ENCODE peak calls at places on chromosomes 16 and 17, in four cellular contexts. S, H, L and J are unnamed samples.
A peak's percentile ranks its signal among the peaks of the same experiment; 100 is the strongest.

GRCh38 chr17:77205396-77206124 is 64.8 kb downstream of the SEC14L1 start:
- DNase-seq in S (no peak), H (no peak), L (no peak), J (no peak)

GRCh38 chr17:37519241-37519985 is 29.7 kb downstream of the DUSP14 start:
- DNase-seq in S (no peak), H (no peak), L (no peak), J (no peak)

GRCh38 chr16:67456383-67457140 is 24.4 kb downstream of the ATP6V0D1 start:
- DNase-seq in S (no peak), H (no peak), L (no peak), J (no peak)

GRCh38 chr17:80151333-80151732 is 4.4 kb upstream of the EIF4A3 start:
- DNase-seq in S (no peak), H (no peak), L (no peak), J (no peak)

GRCh38 chr16:67865318-67865717 is 7.5 kb upstream of the EDC4 start:
- DNase-seq in S (no peak), H (no peak), L (no peak), J (no peak)

GRCh38 chr17:79362086-79362995 is 248.5 kb downstream of the RBFOX3 start:
- DNase-seq in S (no peak), H (no peak), L (no peak), J (no peak)

GRCh38 chr16:67228034-67228785 is 1.3 kb downstream of the TMEM208 start:
- DNase-seq in S (no peak), H (no peak), L (no peak), J (no peak)

GRCh38 chr16:88911148-88911945 is 44.9 kb upstream of the PABPN1L start:
- DNase-seq in S (no peak), H (no peak), L (no peak), J (no peak)

GRCh38 chr16:49956915-49957314 is 68.1 kb upstream of the CNEP1R1 start:
- DNase-seq in S (no peak), H (no peak), L (no peak), J (no peak)

GRCh38 chr17:43104665-43105064 is 20.5 kb downstream of the BRCA1 start:
- DNase-seq in S (no peak), H (no peak), L (no peak), J (no peak)

GRCh38 chr17:33012522-33013033 is 20.9 kb downstream of the SPACA3 start:
- DNase-seq in S (no peak), H (no peak), L (no peak), J (no peak)

GRCh38 chr17:39080416-39081179 is 70.8 kb downstream of the PLXDC1 start:
- DNase-seq in S (no peak), H (no peak), L (peak; percentile 41), J (no peak)

GRCh38 chr17:61280851-61281250 is 118.8 kb upstream of the TBX2 start:
- DNase-seq in S (no peak), H (no peak), L (no peak), J (no peak)

GRCh38 chr17:31060814-31061550 is 33.8 kb upstream of the NF1 start:
- DNase-seq in S (peak; percentile 57), H (no peak), L (no peak), J (no peak)

GRCh38 chr16:56708821-56709685 is 20.9 kb upstream of the NUP93 start:
- DNase-seq in S (peak; percentile 60), H (peak; percentile 23), L (no peak), J (no peak)

GRCh38 chr16:13269905-13270528 is 368.6 kb downstream of the SHISA9 start:
- DNase-seq in S (no peak), H (no peak), L (no peak), J (no peak)

GRCh38 chr17:31216053-31216751 is 80.8 kb downstream of the OMG start:
- DNase-seq in S (no peak), H (no peak), L (no peak), J (no peak)

GRCh38 chr17:10698116-10698818 is 873 bp downstream of the ADPRM start:
- DNase-seq in S (no peak), H (no peak), L (no peak), J (no peak)

GRCh38 chr17:80856863-80857488 is 134.7 kb upstream of the CHMP6 start:
- DNase-seq in S (no peak), H (no peak), L (no peak), J (no peak)

GRCh38 chr16:85208181-85208580 is 95.9 kb upstream of the CIBAR2 start:
- DNase-seq in S (no peak), H (no peak), L (no peak), J (no peak)

GRCh38 chr17:37828313-37829124 is 83.7 kb upstream of the HNF1B start:
- DNase-seq in S (no peak), H (no peak), L (no peak), J (no peak)

GRCh38 chr16:57365826-57366536 is 6.3 kb upstream of the CX3CL1 start:
- DNase-seq in S (no peak), H (no peak), L (no peak), J (no peak)

GRCh38 chr17:2081564-2081963 is 26.7 kb downstream of the HIC1 start:
- DNase-seq in S (no peak), H (no peak), L (no peak), J (no peak)